ENCODE peak calls at places on chromosomes 1 and 21, in nine cellular contexts. One of them, this sample, is unnamed.

GRCh38 chr1:94608852-94609570 is 67.5 kb upstream of the F3 start:
- DNase-seq in IMR-90: peak
- DNase-seq in H1: no peak
- DNase-seq in body of pancreas: no peak
- DNase-seq in hepatocyte: no peak
- DNase-seq in astrocyte of the spinal cord: no peak
- DNase-seq in kidney epithelial cell: no peak
- DNase-seq in keratinocyte: no peak
- DNase-seq in mucosa of descending colon: no peak
- DNase-seq in this sample: no peak

GRCh38 chr1:93501829-93502369 is 54.0 kb downstream of the FNBP1L start:
- DNase-seq in IMR-90: no peak
- DNase-seq in H1: no peak
- DNase-seq in body of pancreas: no peak
- DNase-seq in hepatocyte: no peak
- DNase-seq in astrocyte of the spinal cord: no peak
- DNase-seq in kidney epithelial cell: no peak
- DNase-seq in keratinocyte: no peak
- DNase-seq in mucosa of descending colon: no peak
- DNase-seq in this sample: no peak

GRCh38 chr1:19341201-19342076 is 29.3 kb downstream of the SLC66A1 start:
- DNase-seq in IMR-90: peak
- DNase-seq in H1: peak
- DNase-seq in body of pancreas: peak
- DNase-seq in hepatocyte: peak
- DNase-seq in astrocyte of the spinal cord: peak
- DNase-seq in kidney epithelial cell: peak
- DNase-seq in keratinocyte: peak
- DNase-seq in mucosa of descending colon: peak
- DNase-seq in this sample: peak

GRCh38 chr1:112335351-112335750 is 60.7 kb upstream of the CTTNBP2NL start:
- DNase-seq in IMR-90: peak
- DNase-seq in H1: no peak
- DNase-seq in body of pancreas: no peak
- DNase-seq in hepatocyte: no peak
- DNase-seq in astrocyte of the spinal cord: no peak
- DNase-seq in kidney epithelial cell: no peak
- DNase-seq in keratinocyte: peak
- DNase-seq in mucosa of descending colon: no peak
- DNase-seq in this sample: peak

GRCh38 chr1:56456426-56457101 is 122.8 kb downstream of the PLPP3 start:
- DNase-seq in IMR-90: peak
- DNase-seq in H1: no peak
- DNase-seq in body of pancreas: no peak
- DNase-seq in hepatocyte: peak
- DNase-seq in astrocyte of the spinal cord: peak
- DNase-seq in kidney epithelial cell: peak
- DNase-seq in keratinocyte: no peak
- DNase-seq in mucosa of descending colon: no peak
- DNase-seq in this sample: peak

GRCh38 chr1:198122693-198123092 is 34.1 kb upstream of the NEK7 start:
- DNase-seq in IMR-90: peak
- DNase-seq in H1: no peak
- DNase-seq in body of pancreas: no peak
- DNase-seq in hepatocyte: no peak
- DNase-seq in astrocyte of the spinal cord: no peak
- DNase-seq in kidney epithelial cell: no peak
- DNase-seq in keratinocyte: no peak
- DNase-seq in mucosa of descending colon: no peak
- DNase-seq in this sample: peak

GRCh38 chr21:36400719-36401118 is 15.5 kb downstream of the CHAF1B start:
- DNase-seq in IMR-90: no peak
- DNase-seq in H1: no peak
- DNase-seq in body of pancreas: no peak
- DNase-seq in hepatocyte: no peak
- DNase-seq in astrocyte of the spinal cord: no peak
- DNase-seq in kidney epithelial cell: no peak
- DNase-seq in keratinocyte: no peak
- DNase-seq in mucosa of descending colon: no peak
- DNase-seq in this sample: no peak

GRCh38 chr1:204711103-204711946 is 25.8 kb upstream of the LRRN2 start:
- DNase-seq in IMR-90: no peak
- DNase-seq in H1: no peak
- DNase-seq in body of pancreas: no peak
- DNase-seq in hepatocyte: peak
- DNase-seq in astrocyte of the spinal cord: no peak
- DNase-seq in kidney epithelial cell: no peak
- DNase-seq in keratinocyte: no peak
- DNase-seq in mucosa of descending colon: no peak
- DNase-seq in this sample: no peak

GRCh38 chr1:40635763-40636500 is 29.6 kb downstream of the RIMS3 start:
- DNase-seq in IMR-90: no peak
- DNase-seq in H1: no peak
- DNase-seq in body of pancreas: no peak
- DNase-seq in hepatocyte: no peak
- DNase-seq in astrocyte of the spinal cord: no peak
- DNase-seq in kidney epithelial cell: no peak
- DNase-seq in keratinocyte: no peak
- DNase-seq in mucosa of descending colon: no peak
- DNase-seq in this sample: no peak

GRCh38 chr1:222634180-222635013 is 16.5 kb downstream of the MIA3 start:
- DNase-seq in IMR-90: peak
- DNase-seq in H1: peak
- DNase-seq in body of pancreas: peak
- DNase-seq in hepatocyte: peak
- DNase-seq in astrocyte of the spinal cord: peak
- DNase-seq in kidney epithelial cell: no peak
- DNase-seq in keratinocyte: peak
- DNase-seq in mucosa of descending colon: no peak
- DNase-seq in this sample: peak

GRCh38 chr1:181936768-181937581 is 124.5 kb downstream of the ZNF648 start:
- DNase-seq in IMR-90: no peak
- DNase-seq in H1: peak
- DNase-seq in body of pancreas: peak
- DNase-seq in hepatocyte: peak
- DNase-seq in astrocyte of the spinal cord: no peak
- DNase-seq in kidney epithelial cell: peak
- DNase-seq in keratinocyte: peak
- DNase-seq in mucosa of descending colon: peak
- DNase-seq in this sample: peak

GRCh38 chr1:192316692-192317091 is at the start of gene RGS21:
- DNase-seq in IMR-90: no peak
- DNase-seq in H1: no peak
- DNase-seq in body of pancreas: no peak
- DNase-seq in hepatocyte: no peak
- DNase-seq in astrocyte of the spinal cord: no peak
- DNase-seq in kidney epithelial cell: no peak
- DNase-seq in keratinocyte: no peak
- DNase-seq in mucosa of descending colon: no peak
- DNase-seq in this sample: no peak

GRCh38 chr1:192311281-192311680 is 5.5 kb upstream of the RGS21 start:
- DNase-seq in IMR-90: peak
- DNase-seq in H1: no peak
- DNase-seq in body of pancreas: no peak
- DNase-seq in hepatocyte: peak
- DNase-seq in astrocyte of the spinal cord: peak
- DNase-seq in kidney epithelial cell: peak
- DNase-seq in keratinocyte: no peak
- DNase-seq in mucosa of descending colon: no peak
- DNase-seq in this sample: peak
- TF ChIP-seq CTCF in IMR-90: peak
- TF ChIP-seq CTCF in H1: no peak
- TF ChIP-seq CTCF in body of pancreas: peak
- TF ChIP-seq CTCF in hepatocyte: peak
- TF ChIP-seq CTCF in astrocyte of the spinal cord: peak
- TF ChIP-seq CTCF in kidney epithelial cell: peak
- TF ChIP-seq CTCF in keratinocyte: peak
- TF ChIP-seq CTCF in mucosa of descending colon: no peak
- TF ChIP-seq CTCF in this sample: peak

DNA sequence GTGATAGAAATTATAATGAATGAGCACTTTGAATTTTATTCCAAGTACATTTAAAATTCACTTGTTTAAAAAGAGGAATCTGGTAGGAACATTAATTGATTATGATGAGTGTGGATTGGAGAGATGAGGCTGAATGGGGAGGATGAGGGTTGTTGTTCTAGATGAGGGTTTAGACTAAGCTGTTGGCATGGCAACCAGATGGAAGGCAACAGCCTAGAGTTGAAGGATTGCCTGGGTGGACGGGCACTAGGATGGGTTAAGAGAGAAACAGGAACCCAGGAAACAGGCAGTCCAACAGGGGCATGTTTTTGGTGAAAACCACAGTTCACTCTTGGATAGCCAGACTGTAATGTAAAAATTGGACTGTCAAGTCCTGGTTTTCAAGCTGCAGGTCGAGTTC is 125.5 kb downstream of the CHRM3 start:
- DNase-seq in IMR-90: no peak
- DNase-seq in H1: no peak
- DNase-seq in body of pancreas: no peak
- DNase-seq in hepatocyte: no peak
- DNase-seq in astrocyte of the spinal cord: no peak
- DNase-seq in kidney epithelial cell: no peak
- DNase-seq in keratinocyte: no peak
- DNase-seq in mucosa of descending colon: no peak
- DNase-seq in this sample: no peak
- H3K4me3 ChIP-seq in IMR-90: no peak
- H3K4me3 ChIP-seq in H1: no peak
- H3K4me3 ChIP-seq in body of pancreas: no peak
- H3K4me3 ChIP-seq in hepatocyte: no peak
- H3K4me3 ChIP-seq in astrocyte of the spinal cord: no peak
- H3K4me3 ChIP-seq in kidney epithelial cell: no peak
- H3K4me3 ChIP-seq in keratinocyte: no peak
- H3K4me3 ChIP-seq in mucosa of descending colon: no peak
- H3K4me3 ChIP-seq in this sample: no peak

DNA sequence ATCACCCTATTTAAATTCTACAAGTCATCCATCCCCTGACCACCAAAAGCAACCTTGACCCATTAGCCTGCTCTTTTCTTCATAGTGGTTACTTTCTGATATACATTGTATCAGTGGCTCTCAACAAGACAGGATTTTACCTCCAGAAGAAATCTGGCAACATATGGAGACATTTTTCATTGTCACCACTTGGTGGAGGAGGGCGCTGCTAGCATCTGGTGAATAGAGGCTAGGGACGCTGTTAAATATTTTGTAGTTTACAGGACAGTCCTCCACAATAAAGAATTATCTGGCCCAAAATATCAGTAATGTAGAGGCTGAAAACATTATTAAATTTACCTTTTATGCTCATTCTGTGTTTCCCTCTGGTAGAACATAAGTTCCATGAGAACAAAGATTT is 6.1 kb downstream of the HSPA13 start:
- DNase-seq in IMR-90: no peak
- DNase-seq in H1: no peak
- DNase-seq in body of pancreas: no peak
- DNase-seq in hepatocyte: no peak
- DNase-seq in astrocyte of the spinal cord: no peak
- DNase-seq in kidney epithelial cell: no peak
- DNase-seq in keratinocyte: no peak
- DNase-seq in mucosa of descending colon: no peak
- DNase-seq in this sample: no peak
- TF ChIP-seq CTCF in IMR-90: no peak
- TF ChIP-seq CTCF in H1: no peak
- TF ChIP-seq CTCF in body of pancreas: no peak
- TF ChIP-seq CTCF in hepatocyte: no peak
- TF ChIP-seq CTCF in astrocyte of the spinal cord: no peak
- TF ChIP-seq CTCF in kidney epithelial cell: no peak
- TF ChIP-seq CTCF in keratinocyte: no peak
- TF ChIP-seq CTCF in mucosa of descending colon: no peak
- TF ChIP-seq CTCF in this sample: no peak

GRCh38 chr1:116951175-116951935 is 41.6 kb downstream of the PTGFRN start:
- DNase-seq in IMR-90: peak
- DNase-seq in H1: peak
- DNase-seq in body of pancreas: no peak
- DNase-seq in hepatocyte: peak
- DNase-seq in astrocyte of the spinal cord: peak
- DNase-seq in kidney epithelial cell: peak
- DNase-seq in keratinocyte: no peak
- DNase-seq in mucosa of descending colon: no peak
- DNase-seq in this sample: peak
- H3K4me3 ChIP-seq in IMR-90: no peak
- H3K4me3 ChIP-seq in H1: no peak
- H3K4me3 ChIP-seq in body of pancreas: no peak
- H3K4me3 ChIP-seq in hepatocyte: no peak
- H3K4me3 ChIP-seq in astrocyte of the spinal cord: no peak
- H3K4me3 ChIP-seq in kidney epithelial cell: no peak
- H3K4me3 ChIP-seq in keratinocyte: no peak
- H3K4me3 ChIP-seq in mucosa of descending colon: no peak
- H3K4me3 ChIP-seq in this sample: no peak

GRCh38 chr1:77511440-77511840 is 171.0 kb downstream of the ZZZ3 start:
- DNase-seq in IMR-90: peak
- DNase-seq in H1: no peak
- DNase-seq in body of pancreas: no peak
- DNase-seq in hepatocyte: no peak
- DNase-seq in astrocyte of the spinal cord: peak
- DNase-seq in kidney epithelial cell: no peak
- DNase-seq in keratinocyte: peak
- DNase-seq in mucosa of descending colon: no peak
- DNase-seq in this sample: peak

GRCh38 chr1:77516106-77516505 is 166.4 kb downstream of the ZZZ3 start:
- DNase-seq in IMR-90: no peak
- DNase-seq in H1: no peak
- DNase-seq in body of pancreas: no peak
- DNase-seq in hepatocyte: no peak
- DNase-seq in astrocyte of the spinal cord: no peak
- DNase-seq in kidney epithelial cell: no peak
- DNase-seq in keratinocyte: no peak
- DNase-seq in mucosa of descending colon: no peak
- DNase-seq in this sample: no peak

GRCh38 chr1:77514871-77515776 is 167.3 kb downstream of the ZZZ3 start:
- DNase-seq in IMR-90: peak
- DNase-seq in H1: peak
- DNase-seq in body of pancreas: no peak
- DNase-seq in hepatocyte: no peak
- DNase-seq in astrocyte of the spinal cord: peak
- DNase-seq in kidney epithelial cell: no peak
- DNase-seq in keratinocyte: no peak
- DNase-seq in mucosa of descending colon: no peak
- DNase-seq in this sample: no peak

GRCh38 chr1:77509898-77510297 is 172.6 kb downstream of the ZZZ3 start:
- DNase-seq in IMR-90: no peak
- DNase-seq in H1: no peak
- DNase-seq in body of pancreas: no peak
- DNase-seq in hepatocyte: no peak
- DNase-seq in astrocyte of the spinal cord: no peak
- DNase-seq in kidney epithelial cell: no peak
- DNase-seq in keratinocyte: no peak
- DNase-seq in mucosa of descending colon: no peak
- DNase-seq in this sample: no peak

GRCh38 chr1:77513839-77514763 is 168.4 kb downstream of the ZZZ3 start:
- DNase-seq in IMR-90: peak
- DNase-seq in H1: no peak
- DNase-seq in body of pancreas: peak
- DNase-seq in hepatocyte: no peak
- DNase-seq in astrocyte of the spinal cord: peak
- DNase-seq in kidney epithelial cell: no peak
- DNase-seq in keratinocyte: no peak
- DNase-seq in mucosa of descending colon: no peak
- DNase-seq in this sample: peak
- TF ChIP-seq CTCF in IMR-90: no peak
- TF ChIP-seq CTCF in H1: no peak
- TF ChIP-seq CTCF in body of pancreas: no peak
- TF ChIP-seq CTCF in hepatocyte: no peak
- TF ChIP-seq CTCF in astrocyte of the spinal cord: no peak
- TF ChIP-seq CTCF in kidney epithelial cell: no peak
- TF ChIP-seq CTCF in keratinocyte: no peak
- TF ChIP-seq CTCF in mucosa of descending colon: no peak
- TF ChIP-seq CTCF in this sample: no peak